ENCODE peak calls at places on chromosomes 5 and 9, in five cellular contexts. D is AG09309, B is heart left ventricle, C is GM12878, F is tibial nerve. Q is an unnamed sample.

GRCh38 chr9:137499858-137500661 is 40.9 kb upstream of the NSMF start:
- DNase-seq in C (no peak), B (no peak), D (no peak), F (no peak), Q (no peak)

GRCh38 chr5:172178301-172179031 is 9.6 kb downstream of the STK10 start:
- DNase-seq in D (no peak), F (no peak), C (no peak), B (no peak), Q (no peak)

GRCh38 chr9:129995409-129996160 is 47.4 kb downstream of the FNBP1 start:
- DNase-seq in C (no peak), D (no peak), B (no peak), F (no peak), Q (no peak)

GRCh38 chr5:123450114-123450513 is 26.9 kb upstream of the CEP120 start:
- DNase-seq in C (no peak), B (no peak), D (no peak), F (no peak), Q (no peak)

GRCh38 chr9:89592963-89593775 is 11.6 kb upstream of the GADD45G start:
- DNase-seq in B (no peak), F (no peak), C (no peak), D (no peak), Q (no peak)

GRCh38 chr9:92807757-92808725 is 43.4 kb upstream of the BICD2 start:
- DNase-seq in F (no peak), B (no peak), C (no peak), D (no peak), Q (no peak)

GRCh38 chr9:109411818-109412352 is 86.2 kb downstream of the PTPN3 start:
- DNase-seq in C (peak; percentile 75), B (no peak), F (peak; percentile 10), D (peak; percentile 32), Q (no peak)

GRCh38 chr9:93968451-93969327 is 13.5 kb upstream of the BARX1 start:
- DNase-seq in C (no peak), B (no peak), F (no peak), D (no peak), Q (no peak)

GRCh38 chr9:134642385-134643181 is 980 bp downstream of the COL5A1 start:
- DNase-seq in D (peak; percentile 63), B (peak; percentile 81), F (peak; percentile 80), C (no peak), Q (no peak)

GRCh38 chr9:135156525-135157510 is 69.3 kb downstream of the OLFM1 start:
- DNase-seq in D (no peak), B (peak; percentile 48), C (no peak), F (peak; percentile 20), Q (no peak)

GRCh38 chr5:106894964-106895363 is 775.8 kb downstream of the EFNA5 start:
- DNase-seq in F (no peak), D (no peak), C (no peak), B (no peak), Q (no peak)

DNA sequence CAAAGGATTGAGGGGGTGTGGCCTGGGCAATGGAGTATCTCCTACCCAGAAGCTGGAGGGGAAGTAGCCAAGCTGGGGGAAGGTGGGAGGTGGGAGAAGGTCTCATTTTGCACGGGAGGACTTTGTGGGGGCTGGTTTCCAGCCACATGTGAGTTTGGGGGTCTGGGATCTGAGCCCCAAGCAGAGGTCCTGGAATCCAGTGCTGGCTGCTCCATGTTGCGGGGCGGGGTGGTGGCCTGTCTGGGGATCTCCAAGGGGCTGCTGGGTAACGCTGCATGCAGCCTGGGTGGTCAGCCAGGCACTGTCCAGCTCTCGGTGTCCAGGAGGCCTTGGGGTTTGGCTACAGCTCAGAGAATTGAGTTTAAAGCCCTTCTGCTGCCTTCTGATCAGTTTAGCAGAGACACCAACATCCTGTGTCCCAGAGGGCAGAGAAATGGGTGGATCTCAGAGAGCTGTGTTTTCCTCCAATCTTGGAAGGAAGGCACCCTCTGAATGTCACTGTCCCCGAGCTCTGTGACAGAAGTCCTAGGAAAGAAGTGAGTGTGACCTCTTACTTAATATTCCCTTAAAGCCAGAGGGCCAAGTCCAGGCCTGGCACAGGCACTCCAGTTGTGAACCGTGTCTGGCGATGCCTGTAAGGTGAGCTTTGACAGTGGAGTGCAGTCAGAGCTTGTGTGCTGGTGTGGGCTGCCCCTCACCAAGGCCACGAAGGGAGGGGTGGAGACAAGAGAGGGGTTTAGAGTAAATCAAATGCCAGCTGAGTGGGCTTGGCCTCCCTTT is 7.5 kb downstream of the DCANP1 start:
- DNase-seq in D (no peak), C (no peak), B (no peak), F (no peak), Q (no peak)
- TF ChIP-seq CTCF in D (no peak), C (no peak), B (no peak), F (no peak), Q (no peak)

DNA sequence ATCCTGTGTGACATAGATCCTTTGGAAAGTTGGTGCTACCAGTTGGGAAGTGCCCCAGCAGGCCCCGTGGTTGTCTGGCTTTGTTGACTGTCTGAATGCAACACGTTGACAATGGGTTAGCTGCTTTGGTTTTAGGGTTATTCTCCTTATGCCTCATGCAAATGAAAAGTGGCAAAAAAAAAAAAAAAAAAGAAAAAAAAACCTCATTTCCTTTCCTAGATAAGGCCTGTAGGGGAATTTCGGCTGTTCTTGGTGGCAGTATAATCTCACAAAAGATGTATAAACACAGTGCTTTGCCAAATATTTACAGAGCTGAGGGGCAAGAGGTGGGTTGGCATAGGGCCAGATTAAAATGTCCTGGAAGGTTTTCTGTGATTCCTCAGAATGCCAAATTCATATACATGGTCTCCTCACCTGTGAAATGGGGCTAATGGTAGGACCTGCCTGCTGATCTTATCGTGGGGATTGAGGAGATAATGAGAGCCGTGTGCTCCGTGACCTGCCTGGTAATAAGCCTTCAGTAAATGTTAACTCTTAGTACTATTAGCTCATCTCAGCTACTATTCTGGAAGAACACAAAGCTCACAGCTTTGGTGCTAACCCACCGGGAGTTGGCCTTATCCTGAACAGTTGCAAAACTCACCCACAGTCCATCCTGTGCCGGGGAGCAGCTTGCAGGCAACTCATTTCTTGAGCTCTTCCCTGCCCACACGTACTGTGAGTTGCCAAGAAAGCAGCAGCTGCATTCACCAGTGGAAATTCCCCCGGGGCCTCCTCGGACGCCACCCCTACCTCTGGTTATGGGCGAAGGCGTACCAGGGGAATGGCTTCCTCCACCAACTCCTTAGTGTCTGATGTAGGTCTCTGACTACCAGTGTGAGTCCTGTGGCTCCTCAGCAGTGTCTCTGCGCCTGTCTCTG is 220.3 kb downstream of the NR3C1 start:
- DNase-seq in D (no peak), F (no peak), C (peak; percentile 84), B (peak; percentile 64), Q (no peak)
- TF ChIP-seq CTCF in D (no peak), F (no peak), C (peak; percentile 12), B (no peak), Q (no peak)

GRCh38 chr5:32710859-32711692 is at the start of gene NPR3:
- DNase-seq in F (no peak), B (peak; percentile 52), D (no peak), C (no peak), Q (no peak)

GRCh38 chr5:32714836-32715235 is 3.7 kb downstream of the NPR3 start:
- DNase-seq in D (no peak), F (no peak), C (no peak), B (no peak), Q (no peak)

GRCh38 chr5:32711693-32712462 is 757 bp downstream of the NPR3 start:
- DNase-seq in C (no peak), F (no peak), B (peak; percentile 64), D (no peak), Q (no peak)

GRCh38 chr5:32713396-32714381 is 2.6 kb downstream of the NPR3 start:
- DNase-seq in C (no peak), B (peak; percentile 66), F (no peak), D (no peak), Q (no peak)

GRCh38 chr5:32712463-32713395 is 1.6 kb downstream of the NPR3 start:
- DNase-seq in C (no peak), D (no peak), F (no peak), B (no peak), Q (no peak)
- TF ChIP-seq CTCF in C (no peak), D (peak; percentile 53), F (no peak), B (no peak), Q (no peak)

GRCh38 chr9:105144841-105145240 is 99.6 kb upstream of the SLC44A1 start:
- DNase-seq in B (no peak), D (no peak), C (no peak), F (no peak), Q (no peak)

GRCh38 chr9:105141448-105142101 is 102.9 kb upstream of the SLC44A1 start:
- DNase-seq in C (no peak), F (no peak), B (peak; percentile 38), D (no peak), Q (no peak)

GRCh38 chr9:105142406-105143092 is 101.9 kb upstream of the SLC44A1 start:
- DNase-seq in B (no peak), C (no peak), F (no peak), D (peak; percentile 52), Q (no peak)

GRCh38 chr9:105146677-105147076 is 97.8 kb upstream of the SLC44A1 start:
- DNase-seq in B (no peak), C (no peak), F (no peak), D (no peak), Q (no peak)

DNA sequence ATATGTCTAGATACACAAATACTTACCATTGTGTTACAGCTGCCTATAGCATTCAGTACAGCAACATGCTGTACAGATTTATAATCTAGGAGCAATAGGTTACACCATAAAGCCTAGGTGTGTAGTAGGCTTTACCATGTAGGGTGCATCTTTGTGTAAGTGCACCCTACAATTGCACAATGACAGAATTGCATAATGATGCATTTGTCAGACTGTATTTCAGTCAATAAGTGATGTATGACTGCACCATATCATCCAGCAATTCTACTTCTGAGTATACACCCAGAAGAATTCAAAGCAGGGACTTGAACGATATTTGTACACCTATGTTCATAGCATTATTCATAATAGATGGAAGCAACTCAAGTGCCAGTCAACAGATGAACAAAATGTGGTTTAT is 100.4 kb upstream of the SLC44A1 start:
- DNase-seq in C (no peak), F (no peak), B (no peak), D (no peak), Q (no peak)
- TF ChIP-seq CTCF in C (no peak), F (no peak), B (no peak), D (no peak), Q (no peak)

DNA sequence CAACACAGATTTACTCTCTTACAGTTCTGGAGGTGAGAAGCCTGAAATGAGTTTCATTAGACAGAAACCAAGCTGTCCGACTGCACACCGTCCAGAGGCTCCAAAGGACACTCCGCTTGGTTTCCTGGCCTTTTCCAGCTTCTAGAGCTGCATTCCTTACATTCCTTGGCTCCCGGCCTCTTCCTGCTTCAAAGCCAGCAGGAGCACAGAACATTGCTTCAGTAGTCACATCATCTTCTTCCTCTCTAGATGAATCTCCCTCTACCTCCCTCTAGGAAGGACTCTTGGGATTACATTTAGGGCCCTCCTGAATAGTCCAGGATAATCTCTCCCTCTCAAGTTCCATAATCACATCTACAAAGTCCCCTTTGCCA is 213.3 kb downstream of the CDK5RAP2 start:
- DNase-seq in B (no peak), F (peak; percentile 20), C (no peak), D (peak; percentile 75), Q (peak; percentile 13)
- TF ChIP-seq CTCF in B (no peak), F (no peak), C (no peak), D (peak; percentile 66), Q (peak; percentile 17)

GRCh38 chr9:2276296-2276695 is 261.1 kb downstream of the SMARCA2 start:
- DNase-seq in F (no peak), C (no peak), D (no peak), B (no peak), Q (no peak)
- TF ChIP-seq CTCF in F (no peak), C (no peak), D (no peak), B (no peak), Q (no peak)

DNA sequence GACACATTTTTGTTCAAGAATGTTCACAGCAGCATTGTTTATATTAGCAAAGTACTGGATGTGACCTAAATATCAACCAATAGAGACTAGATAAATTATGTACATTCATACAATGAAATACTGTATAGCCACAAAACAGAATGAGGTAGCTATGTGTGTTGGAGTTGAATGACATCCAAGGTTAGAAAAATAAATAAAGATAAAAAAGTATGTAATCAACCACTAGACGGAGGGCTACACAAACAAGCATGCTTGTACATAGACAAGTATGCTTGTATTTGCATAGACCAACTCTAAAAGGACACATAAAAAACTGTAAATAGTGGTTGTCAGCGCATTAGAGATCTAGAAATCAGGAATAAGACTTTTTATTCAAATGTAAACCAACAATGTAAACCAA is 3.0 kb downstream of the FEM1C start:
- DNase-seq in B (no peak), C (no peak), F (no peak), D (no peak), Q (no peak)
- TF ChIP-seq CTCF in B (no peak), C (no peak), F (no peak), D (no peak), Q (no peak)